ENCODE peak calls at places on chromosomes 3 and 15, in six cellular contexts. L, J, O, Z, R and A are unnamed samples.

GRCh38 chr3:19060404-19060803 is 87.9 kb upstream of the KCNH8 start:
- DNase-seq in R (no peak), O (no peak), J (no peak), Z (no peak), L (no peak), A (no peak)

GRCh38 chr3:189950258-189950657 is 170.4 kb downstream of the P3H2 start:
- DNase-seq in L (no peak), R (no peak), J (no peak), Z (no peak), O (no peak), A (no peak)

GRCh38 chr3:29240248-29240647 is 40.6 kb upstream of the RBMS3 start:
- DNase-seq in J (no peak), Z (no peak), O (no peak), L (no peak), R (no peak), A (no peak)

GRCh38 chr3:193605876-193606275 is 12.9 kb downstream of the OPA1 start:
- DNase-seq in Z (peak), R (peak), L (peak), O (no peak), J (peak), A (peak)

GRCh38 chr15:89587955-89588354 is 12.7 kb downstream of the TICRR start:
- DNase-seq in J (no peak), O (no peak), Z (no peak), R (peak), L (no peak), A (no peak)

GRCh38 chr3:107206141-107206540 is 171.1 kb upstream of the CCDC54 start:
- DNase-seq in O (no peak), Z (peak), J (peak), L (no peak), R (no peak), A (peak)

GRCh38 chr3:15309662-15310335 is 22.6 kb downstream of the SH3BP5 start:
- DNase-seq in Z (no peak), O (peak), R (no peak), L (no peak), J (no peak), A (no peak)

GRCh38 chr3:160941885-160942494 is 163.2 kb downstream of the B3GALNT1 start:
- DNase-seq in R (no peak), L (no peak), O (peak), J (peak), Z (peak), A (no peak)

GRCh38 chr15:33915571-33916407 is 52.5 kb upstream of the CHRM5 start:
- DNase-seq in L (no peak), R (no peak), Z (no peak), J (no peak), O (no peak), A (peak)

DNA sequence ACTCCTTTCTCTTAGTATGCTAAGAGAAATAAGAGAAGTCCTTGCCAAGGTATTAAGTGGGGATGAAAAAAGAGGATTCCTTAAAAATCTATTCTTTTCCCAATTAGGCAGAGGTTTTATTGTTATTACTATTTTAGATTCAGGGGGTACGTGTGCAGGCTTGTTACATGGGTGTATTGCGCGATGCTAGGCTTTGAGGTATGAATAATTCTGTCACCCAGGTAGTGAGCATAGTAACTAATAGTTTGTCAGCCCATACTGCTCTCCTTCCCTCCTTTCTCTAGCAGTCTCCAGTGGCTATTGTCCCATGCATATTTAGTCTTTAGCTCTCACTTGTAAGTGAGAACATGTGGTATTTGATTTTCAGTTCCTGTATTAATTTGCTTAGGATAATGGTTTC is 83.9 kb downstream of the LEKR1 start:
- DNase-seq in O (no peak), R (no peak), J (no peak), L (no peak), Z (no peak), A (no peak)
- TF ChIP-seq POLR2A in O (no peak), R (no peak), J (no peak), L (no peak), Z (no peak), A (no peak)

DNA sequence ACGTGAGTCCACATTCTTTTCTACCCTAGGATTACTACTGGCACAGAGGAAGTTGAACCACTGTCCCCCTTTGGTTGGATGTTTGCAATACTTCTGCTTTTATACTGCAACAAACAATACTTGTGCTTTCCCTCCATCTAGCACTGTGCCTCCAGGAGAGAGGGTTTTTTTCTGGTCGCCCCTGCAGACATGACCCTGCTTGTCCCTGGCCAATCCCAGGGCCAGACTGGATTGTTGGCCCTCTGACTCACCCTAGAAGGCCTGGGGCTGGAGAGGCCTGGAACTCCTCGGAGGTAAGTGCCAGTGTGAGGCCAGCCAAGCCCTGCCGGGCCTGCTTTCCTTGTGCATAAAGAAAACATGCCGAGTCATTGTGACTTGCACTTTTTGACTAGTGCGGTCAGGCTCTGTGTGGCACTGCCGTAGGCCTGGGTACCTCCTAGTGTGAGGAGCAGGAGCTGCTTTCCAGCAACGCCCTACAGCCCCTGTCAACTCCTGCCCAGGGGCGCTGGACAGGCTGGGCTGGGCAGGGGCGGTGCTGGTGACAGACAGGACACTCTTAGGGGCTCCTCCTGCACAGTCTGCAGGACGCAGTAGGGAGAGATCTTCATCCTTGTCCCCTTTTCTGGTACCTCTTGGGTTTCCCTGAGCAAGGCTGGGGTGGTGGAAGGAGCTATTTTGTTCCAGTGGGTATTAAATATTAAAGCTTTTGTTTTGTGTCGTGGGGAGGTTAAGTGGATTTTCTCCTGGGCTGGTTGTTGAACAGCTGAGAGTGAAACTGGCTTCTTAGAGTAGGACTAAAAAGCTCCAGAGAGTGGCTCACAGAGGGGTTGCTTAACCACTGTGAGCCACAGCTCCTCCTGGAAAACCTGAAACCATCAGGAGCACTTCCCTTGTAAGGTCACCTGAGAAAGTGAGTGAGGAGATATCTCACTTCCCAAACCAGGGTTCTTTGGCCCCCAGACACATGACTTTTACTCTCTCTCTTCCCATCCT is 14.4 kb upstream of the TKT start:
- DNase-seq in R (peak), L (peak), Z (peak), J (peak), O (peak), A (peak)
- TF ChIP-seq POLR2A in R (no peak), L (peak), Z (peak), J (peak), O (no peak), A (peak)

GRCh38 chr3:23438657-23439056 is 235.5 kb downstream of the UBE2E2 start:
- DNase-seq in J (no peak), Z (no peak), O (no peak), L (no peak), R (no peak), A (no peak)
- TF ChIP-seq POLR2A in J (no peak), Z (no peak), O (no peak), L (no peak), R (no peak), A (no peak)

GRCh38 chr3:187738400-187739124 is 6.7 kb downstream of the BCL6 start:
- DNase-seq in Z (peak), J (peak), R (peak), L (peak), O (peak), A (peak)
- TF ChIP-seq POLR2A in Z (peak), J (peak), R (no peak), L (peak), O (peak), A (no peak)

GRCh38 chr15:99249270-99249817 is at the start of gene TTC23:
- DNase-seq in J (peak), Z (peak), O (no peak), L (no peak), R (peak), A (no peak)

GRCh38 chr15:99250494-99251435 is 516 bp upstream of the LRRC28 start:
- DNase-seq in Z (peak), L (peak), O (peak), J (peak), R (peak), A (peak)

GRCh38 chr15:99252326-99252725 is 1.0 kb downstream of the LRRC28 start:
- DNase-seq in L (no peak), Z (no peak), R (no peak), J (no peak), O (no peak), A (no peak)

GRCh38 chr15:99250001-99250400 is 620 bp upstream of the TTC23 start:
- DNase-seq in Z (no peak), J (no peak), O (no peak), R (no peak), L (no peak), A (no peak)

DNA sequence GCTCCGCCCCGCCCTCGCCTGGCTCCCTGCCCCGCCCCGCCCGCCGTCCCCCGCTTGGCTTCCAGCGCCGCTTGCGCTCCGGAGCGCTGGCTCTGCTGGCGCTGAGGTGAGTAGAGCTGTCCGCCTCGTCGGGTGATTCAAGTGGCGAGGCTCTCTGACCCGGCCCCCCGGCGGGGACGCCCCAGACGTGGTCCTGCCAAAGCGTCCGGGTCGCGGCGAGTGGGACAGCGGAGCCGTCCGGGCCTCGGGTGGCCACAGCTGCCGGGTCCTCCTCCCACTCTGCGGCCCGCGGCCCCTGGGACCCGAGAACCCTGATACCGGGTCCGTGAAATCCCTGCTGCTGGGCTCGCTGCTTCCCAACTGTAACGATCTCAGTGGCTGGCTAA is at the start of gene LRRC28:
- DNase-seq in J (no peak), Z (no peak), O (no peak), R (peak), L (no peak), A (no peak)
- TF ChIP-seq POLR2A in J (peak), Z (peak), O (peak), R (peak), L (peak), A (peak)

GRCh38 chr3:16343101-16343500 is 78.1 kb downstream of the OXNAD1 start:
- DNase-seq in L (no peak), O (no peak), R (no peak), Z (no peak), J (no peak), A (no peak)
- TF ChIP-seq POLR2A in L (no peak), O (no peak), R (no peak), Z (no peak), J (no peak), A (no peak)

DNA sequence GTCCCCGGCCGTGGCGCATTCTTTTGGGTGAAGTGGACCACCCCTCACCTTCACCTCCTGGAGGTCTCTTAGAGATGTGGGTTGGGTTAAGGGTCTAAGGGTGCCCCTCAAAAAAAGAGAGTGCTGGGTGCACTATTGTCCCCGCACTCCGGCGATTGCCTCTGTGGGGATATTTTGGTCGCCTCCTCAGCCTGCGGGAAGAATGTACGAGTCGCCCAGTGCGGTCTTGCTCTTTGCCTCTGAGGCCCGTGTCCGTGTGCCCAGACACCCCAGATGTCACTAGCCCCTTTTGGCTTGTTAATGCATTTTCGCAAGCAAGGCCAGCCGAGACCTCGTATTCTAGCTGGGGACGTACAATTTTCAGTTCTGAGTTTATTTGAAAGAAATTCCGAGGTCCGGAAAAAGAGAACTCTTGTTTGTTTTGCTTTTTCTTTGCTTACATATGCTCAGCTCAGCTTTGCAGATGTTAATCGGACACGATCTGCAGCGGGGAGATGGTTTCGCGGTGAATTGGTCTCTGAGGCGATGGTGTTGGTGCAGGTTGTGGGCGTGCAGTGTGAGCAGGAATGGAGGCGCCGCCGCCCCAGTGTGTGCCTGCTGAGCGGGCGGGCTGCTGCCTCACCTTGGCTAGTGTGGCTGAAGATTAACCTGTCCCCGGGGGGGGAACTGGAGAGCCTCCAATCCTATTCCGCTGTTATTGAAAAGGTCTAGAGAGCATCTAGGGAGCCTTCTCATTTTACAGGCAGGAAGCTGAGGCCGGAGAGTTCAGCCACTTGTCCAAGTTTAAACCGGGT is 1.4 kb downstream of the ST6GAL1 start:
- DNase-seq in Z (peak), O (no peak), J (no peak), R (no peak), L (peak), A (peak)
- TF ChIP-seq POLR2A in Z (peak), O (no peak), J (no peak), R (no peak), L (no peak), A (peak)

GRCh38 chr15:58585668-58586461 is 154.1 kb downstream of the LIPC start:
- DNase-seq in R (no peak), Z (no peak), J (no peak), L (no peak), O (no peak), A (no peak)
- TF ChIP-seq POLR2A in R (no peak), Z (no peak), J (no peak), L (no peak), O (no peak), A (no peak)

GRCh38 chr3:186789554-186790260 is 6.3 kb downstream of the EIF4A2 start:
- DNase-seq in R (no peak), O (no peak), Z (no peak), J (no peak), L (no peak), A (no peak)

GRCh38 chr3:186788482-186789370 is 5.3 kb downstream of the EIF4A2 start:
- DNase-seq in O (no peak), L (no peak), J (no peak), R (no peak), Z (no peak), A (peak)

GRCh38 chr3:186785517-186786018 is 2.2 kb downstream of the EIF4A2 start:
- DNase-seq in R (no peak), O (no peak), Z (no peak), L (no peak), J (no peak), A (peak)

GRCh38 chr3:186786810-186787375 is 3.5 kb downstream of the EIF4A2 start:
- DNase-seq in O (no peak), J (no peak), R (no peak), L (no peak), Z (no peak), A (peak)

DNA sequence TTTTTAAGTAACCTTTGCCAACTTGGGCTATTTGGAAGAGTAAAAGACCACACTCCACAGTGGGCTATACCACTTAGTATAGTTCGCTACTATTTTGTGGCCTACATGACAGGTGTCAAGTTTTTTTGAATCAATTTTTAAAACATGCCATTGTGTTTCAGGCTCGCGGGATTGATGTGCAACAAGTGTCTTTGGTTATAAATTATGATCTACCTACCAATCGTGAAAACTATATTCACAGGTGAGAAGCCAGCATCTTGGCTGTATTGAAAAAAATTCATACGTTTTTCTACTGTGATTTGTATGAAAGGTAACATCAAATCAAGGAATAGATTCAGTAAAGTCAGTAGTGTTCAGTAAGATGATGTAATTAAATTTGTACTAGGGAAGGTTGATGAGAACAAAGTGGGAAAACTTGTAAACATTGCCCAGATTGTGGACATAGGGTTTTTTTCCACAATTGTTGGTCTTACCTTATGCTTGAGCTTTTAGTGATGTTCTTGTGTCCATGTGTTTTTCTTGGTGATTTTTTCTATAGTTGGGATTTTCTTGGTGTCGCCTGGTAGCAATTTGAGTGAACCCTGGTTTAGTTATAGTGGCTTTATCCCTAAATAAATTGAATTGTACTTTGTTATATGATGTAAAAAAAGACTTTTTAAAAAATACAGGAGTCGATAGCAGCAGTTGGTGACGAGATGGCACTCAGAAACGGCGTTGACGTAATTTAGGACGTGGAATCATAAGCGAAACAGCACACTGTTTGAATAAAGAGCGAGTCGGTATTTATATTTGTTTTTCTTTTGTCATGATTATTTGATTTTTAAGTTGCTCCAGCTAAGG is 4.5 kb downstream of the EIF4A2 start:
- DNase-seq in J (no peak), R (no peak), O (no peak), L (no peak), Z (no peak), A (no peak)
- TF ChIP-seq POLR2A in J (no peak), R (no peak), O (no peak), L (no peak), Z (no peak), A (peak)